ENCODE peak calls at places on chromosomes 11 and 22, in five cellular contexts. F is GM13977; N is NCI-H187; B is PC-9; M is naive thymus-derived CD8-positive, alpha-beta T cell. K is an unnamed sample.

GRCh38 chr11:131246589-131247164 is 123.7 kb upstream of the NTM start:
- DNase-seq in F (no peak), N (no peak), B (no peak), M (no peak), K (peak)

GRCh38 chr11:65537296-65537597 is 12.4 kb downstream of the SCYL1 start:
- DNase-seq in B (no peak), M (no peak), N (no peak), F (no peak), K (no peak)

GRCh38 chr11:1827931-1828330 is 6.9 kb upstream of the SYT8 start:
- DNase-seq in F (no peak), M (no peak), B (no peak), N (no peak), K (no peak)

GRCh38 chr22:20963201-20964052 is 3.6 kb upstream of the AIFM3 start:
- DNase-seq in B (no peak), F (no peak), N (no peak), M (no peak), K (no peak)

GRCh38 chr22:45235101-45235777 is 5.5 kb downstream of the KIAA0930 start:
- DNase-seq in M (no peak), F (peak), B (no peak), N (peak), K (no peak)

GRCh38 chr11:3735827-3736226 is 61.5 kb downstream of the NUP98 start:
- DNase-seq in M (no peak), F (no peak), B (no peak), N (no peak), K (no peak)

GRCh38 chr11:120532082-120532481 is 20.5 kb downstream of the GRIK4 start:
- DNase-seq in B (no peak), N (no peak), F (no peak), M (no peak), K (no peak)

GRCh38 chr11:10414181-10414580 is 40.9 kb upstream of the AMPD3 start:
- DNase-seq in M (no peak), B (no peak), N (no peak), F (no peak), K (no peak)

GRCh38 chr22:48365386-48365785 is 1462.3 kb downstream of the BRD1 start:
- DNase-seq in N (no peak), B (no peak), M (no peak), F (no peak), K (no peak)

GRCh38 chr11:130858215-130858614 is 58.1 kb downstream of the SNX19 start:
- DNase-seq in F (no peak), N (no peak), M (no peak), B (no peak), K (no peak)

GRCh38 chr11:48148749-48149148 is 67.9 kb upstream of the OR4B1 start:
- DNase-seq in F (no peak), N (no peak), B (no peak), M (no peak), K (peak)

GRCh38 chr11:27447288-27447914 is 25.2 kb downstream of the LGR4 start:
- DNase-seq in B (peak), M (no peak), N (no peak), F (no peak), K (no peak)

GRCh38 chr11:2768471-2769408 is 68.9 kb upstream of the KCNQ1OT1 start:
- DNase-seq in M (peak), B (no peak), F (no peak), N (no peak), K (no peak)

GRCh38 chr22:18060646-18061620 is 16.9 kb upstream of the PEX26 start:
- DNase-seq in B (peak), F (no peak), M (no peak), N (no peak), K (peak)

GRCh38 chr11:66489636-66490035 is 9.4 kb downstream of the DPP3 start:
- DNase-seq in M (no peak), B (no peak), N (no peak), F (no peak), K (no peak)

GRCh38 chr11:57515332-57516060 is at the start of gene SLC43A1:
- DNase-seq in M (no peak), N (no peak), B (peak), F (peak), K (no peak)

GRCh38 chr22:43199541-43199940 is 12.6 kb upstream of the TTLL12 start:
- DNase-seq in F (no peak), N (no peak), M (no peak), B (no peak), K (no peak)

GRCh38 chr22:36641902-36642640 is 61.5 kb downstream of the CACNG2 start:
- DNase-seq in F (no peak), M (no peak), B (peak), N (no peak), K (peak)

GRCh38 chr11:57772562-57772961 is 11.0 kb downstream of the CTNND1 start:
- DNase-seq in N (no peak), F (no peak), M (no peak), B (peak), K (peak)

GRCh38 chr22:36541831-36542391 is 12.9 kb upstream of the EIF3D start:
- DNase-seq in B (peak), N (no peak), F (no peak), M (no peak), K (no peak)

GRCh38 chr22:38027487-38027886 is 29.7 kb upstream of the PICK1 start:
- DNase-seq in M (no peak), F (no peak), N (no peak), B (no peak), K (no peak)

GRCh38 chr11:64902102-64902900 is 14.7 kb downstream of the ATG2A start:
- DNase-seq in N (no peak), M (no peak), B (no peak), F (no peak), K (no peak)

K was measured in trophoblast cell.